ENCODE peak calls at places on chromosomes 6 and 20, in nine cellular contexts. D is CD4-positive, alpha-beta T cell; C is activated B cell treated with CpG ODN at 0.5 μM for 24 hours; F is astrocyte of the spinal cord; Z is AG04450; K is progenitor cell of endocrine pancreas; R is neural crest cell; H is sigmoid colon; M is coronary artery. U is an unnamed sample.

GRCh38 chr6:148313483-148313882 is 29.2 kb upstream of the SASH1 start:
- DNase-seq in D (no peak), C (no peak), F (no peak), Z (no peak), K (no peak), R (no peak), H (no peak), M (no peak), U (no peak)

GRCh38 chr6:126308367-126308766 is 31.5 kb upstream of the CENPW start:
- DNase-seq in D (no peak), C (no peak), F (no peak), Z (no peak), K (no peak), R (no peak), H (no peak), M (no peak), U (no peak)

GRCh38 chr6:140537211-140537610 is 1162.8 kb upstream of the CITED2 start:
- DNase-seq in D (no peak), C (no peak), F (no peak), Z (no peak), K (no peak), R (no peak), H (no peak), M (no peak), U (no peak)

GRCh38 chr6:38974389-38975133 is 74.0 kb upstream of the GLP1R start:
- DNase-seq in D (no peak), C (no peak), F (no peak), Z (no peak), K (no peak), R (no peak), H (no peak), M (no peak), U (no peak)

GRCh38 chr20:48189177-48189576 is 403.9 kb upstream of the SULF2 start:
- DNase-seq in D (no peak), C (no peak), F (peak), Z (no peak), K (no peak), R (no peak), H (no peak), M (no peak), U (no peak)

GRCh38 chr6:84027340-84028183 is 6.0 kb upstream of the MRAP2 start:
- DNase-seq in D (no peak), C (no peak), F (peak), Z (no peak), K (no peak), R (no peak), H (no peak), M (peak), U (no peak)

GRCh38 chr6:76703786-76704185 is 631.3 kb upstream of the IMPG1 start:
- DNase-seq in D (no peak), C (no peak), F (no peak), Z (no peak), K (no peak), R (no peak), H (no peak), M (no peak), U (no peak)

GRCh38 chr6:159255434-159255951 is 86.3 kb downstream of the FNDC1 start:
- DNase-seq in D (no peak), C (no peak), F (no peak), Z (no peak), K (no peak), R (no peak), H (no peak), M (no peak), U (no peak)

GRCh38 chr6:39339557-39340555 is 17.4 kb upstream of the KCNK16 start:
- DNase-seq in D (no peak), C (no peak), F (no peak), Z (no peak), K (no peak), R (no peak), H (no peak), M (no peak), U (no peak)

GRCh38 chr20:38601216-38602184 is at the start of gene ARHGAP40:
- DNase-seq in D (no peak), C (no peak), F (no peak), Z (no peak), K (no peak), R (no peak), H (no peak), M (no peak), U (no peak)

GRCh38 chr20:38221041-38221589 is 39.4 kb downstream of the KIAA1755 start:
- DNase-seq in D (peak), C (peak), F (peak), Z (no peak), K (peak), R (peak), H (peak), M (no peak), U (peak)

GRCh38 chr6:14865609-14866100 is 380.2 kb upstream of the JARID2 start:
- DNase-seq in D (no peak), C (no peak), F (peak), Z (no peak), K (no peak), R (no peak), H (no peak), M (no peak), U (no peak)

GRCh38 chr6:157187182-157188093 is 135.9 kb downstream of the TMEM242 start:
- DNase-seq in D (no peak), C (no peak), F (peak), Z (no peak), K (no peak), R (no peak), H (peak), M (no peak), U (no peak)

GRCh38 chr20:16654858-16655257 is 75.0 kb upstream of the SNRPB2 start:
- DNase-seq in D (no peak), C (no peak), F (no peak), Z (no peak), K (no peak), R (no peak), H (no peak), M (no peak), U (no peak)

GRCh38 chr20:1945134-1945618 is 48.7 kb downstream of the PDYN start:
- DNase-seq in D (no peak), C (no peak), F (no peak), Z (no peak), K (no peak), R (no peak), H (peak), M (peak), U (no peak)

GRCh38 chr6:43334466-43335095 is 26.0 kb upstream of the CRIP3 start:
- DNase-seq in D (no peak), C (no peak), F (peak), Z (peak), K (no peak), R (no peak), H (no peak), M (no peak), U (no peak)

GRCh38 chr20:1893721-1894470 is 1.3 kb upstream of the SIRPA start:
- DNase-seq in D (no peak), C (no peak), F (no peak), Z (no peak), K (no peak), R (no peak), H (peak), M (no peak), U (no peak)

GRCh38 chr20:52812231-52812847 is 159.8 kb upstream of the TSHZ2 start:
- DNase-seq in D (no peak), C (no peak), F (no peak), Z (no peak), K (no peak), R (no peak), H (no peak), M (no peak), U (no peak)
- TF ChIP-seq CTCF in D (no peak), C (no peak), F (no peak), Z (no peak), K (no peak), R (peak), H (no peak), M (no peak), U (peak)

GRCh38 chr6:108363113-108363512 is 68.3 kb downstream of the AFG1L start:
- DNase-seq in D (no peak), C (no peak), F (no peak), Z (no peak), K (no peak), R (no peak), H (no peak), M (no peak), U (no peak)

GRCh38 chr6:108360919-108361311 is 66.1 kb downstream of the AFG1L start:
- DNase-seq in D (no peak), C (no peak), F (no peak), Z (no peak), K (no peak), R (no peak), H (no peak), M (no peak), U (no peak)

GRCh38 chr6:108362455-108362854 is 67.6 kb downstream of the AFG1L start:
- DNase-seq in D (no peak), C (no peak), F (no peak), Z (no peak), K (no peak), R (no peak), H (no peak), M (no peak), U (no peak)

GRCh38 chr6:108361312-108361932 is 66.6 kb downstream of the AFG1L start:
- DNase-seq in D (no peak), C (no peak), F (no peak), Z (no peak), K (no peak), R (no peak), H (no peak), M (no peak), U (no peak)

GRCh38 chr6:108359901-108360882 is 65.3 kb downstream of the AFG1L start:
- DNase-seq in D (no peak), C (no peak), F (peak), Z (no peak), K (no peak), R (no peak), H (no peak), M (no peak), U (no peak)
- TF ChIP-seq CTCF in D (no peak), C (no peak), F (no peak), Z (no peak), K (no peak), R (no peak), H (no peak), M (no peak), U (no peak)

GRCh38 chr6:166951670-166952060 is 4.7 kb downstream of the RNASET2 start:
- DNase-seq in D (no peak), C (no peak), F (no peak), Z (no peak), K (no peak), R (no peak), H (no peak), M (no peak), U (no peak)
- TF ChIP-seq CTCF in D (no peak), C (no peak), F (no peak), Z (no peak), K (no peak), R (no peak), H (peak), M (no peak), U (no peak)

GRCh38 chr20:58967652-58968429 is 13.2 kb upstream of the NELFCD start:
- DNase-seq in D (no peak), C (no peak), F (no peak), Z (no peak), K (no peak), R (no peak), H (no peak), M (no peak), U (no peak)

GRCh38 chr20:58959652-58960051 is 21.4 kb upstream of the NELFCD start:
- DNase-seq in D (no peak), C (no peak), F (no peak), Z (no peak), K (no peak), R (no peak), H (no peak), M (no peak), U (no peak)

GRCh38 chr20:58965270-58966064 is 15.6 kb upstream of the NELFCD start:
- DNase-seq in D (no peak), C (no peak), F (no peak), Z (no peak), K (no peak), R (no peak), H (no peak), M (no peak), U (no peak)

GRCh38 chr20:58963060-58963584 is 17.9 kb upstream of the NELFCD start:
- DNase-seq in D (no peak), C (no peak), F (no peak), Z (no peak), K (no peak), R (no peak), H (no peak), M (no peak), U (no peak)
- TF ChIP-seq CTCF in D (no peak), C (no peak), F (no peak), Z (no peak), K (peak), R (peak), H (peak), M (no peak), U (no peak)

GRCh38 chr6:109383438-109383940 is 1.2 kb upstream of the CD164 start:
- DNase-seq in D (no peak), C (no peak), F (no peak), Z (no peak), K (no peak), R (no peak), H (no peak), M (no peak), U (no peak)
- TF ChIP-seq CTCF in D (peak), C (no peak), F (no peak), Z (no peak), K (no peak), R (no peak), H (no peak), M (peak), U (no peak)

GRCh38 chr20:5570031-5570430 is 180.2 kb upstream of the SHLD1 start:
- DNase-seq in D (no peak), C (no peak), F (no peak), Z (no peak), K (no peak), R (no peak), H (no peak), M (no peak), U (no peak)

GRCh38 chr20:5567644-5568043 is 182.6 kb upstream of the SHLD1 start:
- DNase-seq in D (no peak), C (no peak), F (no peak), Z (no peak), K (no peak), R (no peak), H (no peak), M (no peak), U (no peak)

GRCh38 chr20:5570442-5570841 is 179.8 kb upstream of the SHLD1 start:
- DNase-seq in D (no peak), C (no peak), F (no peak), Z (no peak), K (no peak), R (no peak), H (no peak), M (no peak), U (no peak)

GRCh38 chr20:5569021-5569420 is 181.2 kb upstream of the SHLD1 start:
- DNase-seq in D (peak), C (no peak), F (peak), Z (no peak), K (no peak), R (peak), H (no peak), M (no peak), U (no peak)
- TF ChIP-seq CTCF in D (peak), C (peak), F (peak), Z (peak), K (peak), R (peak), H (peak), M (no peak), U (peak)

GRCh38 chr20:10356628-10357027 is 77.4 kb downstream of the MKKS start:
- DNase-seq in D (no peak), C (no peak), F (no peak), Z (no peak), K (no peak), R (no peak), H (no peak), M (no peak), U (no peak)

GRCh38 chr20:10359621-10360040 is 74.4 kb downstream of the MKKS start:
- DNase-seq in D (no peak), C (no peak), F (peak), Z (no peak), K (no peak), R (no peak), H (no peak), M (no peak), U (no peak)

GRCh38 chr20:10360878-10361277 is 73.1 kb downstream of the MKKS start:
- DNase-seq in D (no peak), C (no peak), F (peak), Z (no peak), K (no peak), R (no peak), H (no peak), M (no peak), U (no peak)

GRCh38 chr20:10357061-10357708 is 76.8 kb downstream of the MKKS start:
- DNase-seq in D (no peak), C (no peak), F (no peak), Z (no peak), K (no peak), R (no peak), H (no peak), M (no peak), U (no peak)

DNA sequence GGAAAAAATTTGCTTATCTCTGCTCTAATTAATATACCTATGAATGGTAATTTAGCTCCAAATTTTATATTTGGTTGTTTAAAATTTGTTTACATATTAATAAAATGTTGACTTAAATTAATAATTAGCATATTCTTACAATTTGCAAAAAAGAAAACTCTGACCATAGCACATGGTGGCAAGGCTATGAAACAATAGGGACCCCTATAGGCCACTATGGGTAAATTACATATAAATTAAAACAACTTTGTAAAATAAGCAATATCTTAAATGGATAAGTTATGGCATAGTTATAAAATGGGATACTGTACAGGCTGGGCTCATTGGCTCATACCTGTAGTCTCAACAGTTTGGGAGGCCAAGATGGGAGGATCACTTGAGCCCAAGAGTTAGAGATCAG is 76.0 kb downstream of the MKKS start:
- DNase-seq in D (no peak), C (no peak), F (no peak), Z (no peak), K (no peak), R (no peak), H (no peak), M (no peak), U (no peak)
- TF ChIP-seq CTCF in D (no peak), C (no peak), F (peak), Z (peak), K (peak), R (peak), H (no peak), M (no peak), U (peak)

GRCh38 chr6:30672445-30673253 is at the start of gene DHX16:
- DNase-seq in D (peak), C (peak), F (peak), Z (peak), K (peak), R (peak), H (peak), M (peak), U (peak)

GRCh38 chr6:30681696-30682180 is 4.7 kb downstream of the PPP1R18 start:
- DNase-seq in D (no peak), C (no peak), F (no peak), Z (no peak), K (no peak), R (no peak), H (no peak), M (no peak), U (no peak)

GRCh38 chr6:30679765-30680535 is 6.5 kb downstream of the PPP1R18 start:
- DNase-seq in D (no peak), C (no peak), F (no peak), Z (no peak), K (no peak), R (no peak), H (no peak), M (no peak), U (no peak)

GRCh38 chr6:30678964-30679726 is 6.3 kb upstream of the DHX16 start:
- DNase-seq in D (peak), C (peak), F (peak), Z (no peak), K (peak), R (peak), H (peak), M (peak), U (peak)

GRCh38 chr6:30676660-30677270 is 4.0 kb upstream of the DHX16 start:
- DNase-seq in D (no peak), C (no peak), F (no peak), Z (no peak), K (no peak), R (no peak), H (no peak), M (no peak), U (no peak)
- TF ChIP-seq CTCF in D (no peak), C (no peak), F (no peak), Z (no peak), K (no peak), R (no peak), H (no peak), M (no peak), U (no peak)

DNA sequence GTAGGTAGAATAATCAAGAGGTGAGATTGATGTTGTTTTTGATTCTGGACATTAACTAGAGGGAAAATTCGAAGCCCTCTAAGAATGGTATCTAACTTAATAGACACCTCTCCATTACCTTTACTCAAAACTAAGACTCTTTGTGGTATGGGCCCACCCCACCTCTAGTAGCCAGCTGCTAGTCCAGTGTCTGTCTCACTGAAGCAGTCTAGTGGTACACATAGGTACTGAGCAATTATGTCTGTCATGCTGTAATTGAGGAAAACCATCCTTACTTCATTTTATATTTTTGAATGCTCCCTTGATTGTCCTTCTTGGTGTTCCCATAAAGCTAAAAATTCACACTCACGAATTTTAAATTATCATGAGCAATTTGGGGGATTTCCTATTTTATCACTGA is 290.7 kb downstream of the ARHGAP18 start:
- DNase-seq in D (no peak), C (no peak), F (no peak), Z (no peak), K (no peak), R (no peak), H (no peak), M (no peak), U (no peak)
- TF ChIP-seq CTCF in D (no peak), C (no peak), F (no peak), Z (no peak), K (no peak), R (no peak), H (no peak), M (no peak), U (no peak)

U was measured in mesothelial cell of epicardium.